ENCODE peak calls at places on chromosomes 3 and 15, in nine cellular contexts. One of them, this sample, is unnamed.

GRCh38 chr3:102142379-102143058 is 292.3 kb upstream of the ZPLD1 start:
- DNase-seq in GM18507: no peak
- DNase-seq in GM10248: no peak
- DNase-seq in AG08395: no peak
- DNase-seq in kidney tubule cell: no peak
- DNase-seq in NCI-H2029 treated with DMSO at 0.1 percent for 48 hours: no peak
- DNase-seq in activated T-cell treated with anti-CD3 and anti-CD28 coated beads, Interleukin-2, amount 50 U/mL, for 1 hour: no peak
- DNase-seq in A549: no peak
- DNase-seq in AML-193: no peak
- DNase-seq in this sample: no peak

GRCh38 chr15:57302640-57303257 is 73.6 kb upstream of the CGNL1 start:
- DNase-seq in kidney tubule cell: no peak
- DNase-seq in GM18507: no peak
- DNase-seq in GM10248: no peak
- DNase-seq in activated T-cell treated with anti-CD3 and anti-CD28 coated beads, Interleukin-2, amount 50 U/mL, for 1 hour: no peak
- DNase-seq in NCI-H2029 treated with DMSO at 0.1 percent for 48 hours: no peak
- DNase-seq in AML-193: peak
- DNase-seq in A549: no peak
- DNase-seq in AG08395: no peak
- DNase-seq in this sample: no peak

GRCh38 chr3:139427283-139428060 is 38.0 kb upstream of the COPB2 start:
- DNase-seq in NCI-H2029 treated with DMSO at 0.1 percent for 48 hours: peak
- DNase-seq in GM18507: peak
- DNase-seq in AML-193: peak
- DNase-seq in AG08395: peak
- DNase-seq in GM10248: peak
- DNase-seq in activated T-cell treated with anti-CD3 and anti-CD28 coated beads, Interleukin-2, amount 50 U/mL, for 1 hour: no peak
- DNase-seq in A549: peak
- DNase-seq in kidney tubule cell: peak
- DNase-seq in this sample: peak

GRCh38 chr15:31254431-31255175 is 72.0 kb upstream of the KLF13 start:
- DNase-seq in A549: no peak
- DNase-seq in kidney tubule cell: no peak
- DNase-seq in activated T-cell treated with anti-CD3 and anti-CD28 coated beads, Interleukin-2, amount 50 U/mL, for 1 hour: no peak
- DNase-seq in AG08395: peak
- DNase-seq in NCI-H2029 treated with DMSO at 0.1 percent for 48 hours: no peak
- DNase-seq in AML-193: no peak
- DNase-seq in GM10248: no peak
- DNase-seq in GM18507: no peak
- DNase-seq in this sample: peak

GRCh38 chr15:55703873-55704285 is 39.1 kb downstream of the PRTG start:
- DNase-seq in AG08395: peak
- DNase-seq in GM10248: no peak
- DNase-seq in NCI-H2029 treated with DMSO at 0.1 percent for 48 hours: no peak
- DNase-seq in GM18507: no peak
- DNase-seq in kidney tubule cell: peak
- DNase-seq in activated T-cell treated with anti-CD3 and anti-CD28 coated beads, Interleukin-2, amount 50 U/mL, for 1 hour: no peak
- DNase-seq in AML-193: no peak
- DNase-seq in A549: no peak
- DNase-seq in this sample: peak

GRCh38 chr3:104411760-104412159 is 954.9 kb upstream of the ALCAM start:
- DNase-seq in AML-193: no peak
- DNase-seq in NCI-H2029 treated with DMSO at 0.1 percent for 48 hours: no peak
- DNase-seq in GM10248: no peak
- DNase-seq in AG08395: no peak
- DNase-seq in kidney tubule cell: peak
- DNase-seq in A549: no peak
- DNase-seq in activated T-cell treated with anti-CD3 and anti-CD28 coated beads, Interleukin-2, amount 50 U/mL, for 1 hour: no peak
- DNase-seq in GM18507: no peak
- DNase-seq in this sample: no peak

GRCh38 chr15:71226536-71227455 is 111.5 kb downstream of the THSD4 start:
- DNase-seq in GM18507: no peak
- DNase-seq in kidney tubule cell: no peak
- DNase-seq in AG08395: no peak
- DNase-seq in A549: no peak
- DNase-seq in GM10248: no peak
- DNase-seq in activated T-cell treated with anti-CD3 and anti-CD28 coated beads, Interleukin-2, amount 50 U/mL, for 1 hour: no peak
- DNase-seq in NCI-H2029 treated with DMSO at 0.1 percent for 48 hours: no peak
- DNase-seq in AML-193: no peak
- DNase-seq in this sample: no peak

GRCh38 chr3:87333393-87333892 is 57.1 kb upstream of the POU1F1 start:
- DNase-seq in NCI-H2029 treated with DMSO at 0.1 percent for 48 hours: no peak
- DNase-seq in GM10248: no peak
- DNase-seq in A549: peak
- DNase-seq in kidney tubule cell: peak
- DNase-seq in activated T-cell treated with anti-CD3 and anti-CD28 coated beads, Interleukin-2, amount 50 U/mL, for 1 hour: no peak
- DNase-seq in AML-193: no peak
- DNase-seq in GM18507: no peak
- DNase-seq in AG08395: peak
- DNase-seq in this sample: peak

GRCh38 chr3:37349640-37350039 is 175.3 kb upstream of the LRRFIP2 start:
- DNase-seq in GM10248: no peak
- DNase-seq in AG08395: no peak
- DNase-seq in AML-193: no peak
- DNase-seq in A549: no peak
- DNase-seq in NCI-H2029 treated with DMSO at 0.1 percent for 48 hours: no peak
- DNase-seq in GM18507: no peak
- DNase-seq in activated T-cell treated with anti-CD3 and anti-CD28 coated beads, Interleukin-2, amount 50 U/mL, for 1 hour: no peak
- DNase-seq in kidney tubule cell: no peak
- DNase-seq in this sample: no peak

GRCh38 chr3:194711913-194712312 is 26.2 kb downstream of the FAM43A start:
- DNase-seq in A549: no peak
- DNase-seq in GM18507: no peak
- DNase-seq in NCI-H2029 treated with DMSO at 0.1 percent for 48 hours: no peak
- DNase-seq in AG08395: peak
- DNase-seq in AML-193: no peak
- DNase-seq in kidney tubule cell: peak
- DNase-seq in GM10248: no peak
- DNase-seq in activated T-cell treated with anti-CD3 and anti-CD28 coated beads, Interleukin-2, amount 50 U/mL, for 1 hour: no peak
- DNase-seq in this sample: peak

GRCh38 chr3:64673159-64673715 is 14.6 kb downstream of the ADAMTS9 start:
- DNase-seq in AML-193: no peak
- DNase-seq in activated T-cell treated with anti-CD3 and anti-CD28 coated beads, Interleukin-2, amount 50 U/mL, for 1 hour: no peak
- DNase-seq in AG08395: no peak
- DNase-seq in GM18507: no peak
- DNase-seq in kidney tubule cell: no peak
- DNase-seq in NCI-H2029 treated with DMSO at 0.1 percent for 48 hours: no peak
- DNase-seq in GM10248: no peak
- DNase-seq in A549: no peak
- DNase-seq in this sample: no peak

GRCh38 chr15:81023483-81024264 is 23.0 kb downstream of the TLNRD1 start:
- DNase-seq in activated T-cell treated with anti-CD3 and anti-CD28 coated beads, Interleukin-2, amount 50 U/mL, for 1 hour: no peak
- DNase-seq in AML-193: peak
- DNase-seq in AG08395: peak
- DNase-seq in NCI-H2029 treated with DMSO at 0.1 percent for 48 hours: no peak
- DNase-seq in GM18507: peak
- DNase-seq in kidney tubule cell: peak
- DNase-seq in A549: no peak
- DNase-seq in GM10248: peak
- DNase-seq in this sample: peak

GRCh38 chr3:57025237-57025636 is 35.2 kb upstream of the SPATA12 start:
- DNase-seq in AML-193: no peak
- DNase-seq in GM18507: no peak
- DNase-seq in AG08395: no peak
- DNase-seq in kidney tubule cell: no peak
- DNase-seq in GM10248: no peak
- DNase-seq in NCI-H2029 treated with DMSO at 0.1 percent for 48 hours: no peak
- DNase-seq in A549: no peak
- DNase-seq in activated T-cell treated with anti-CD3 and anti-CD28 coated beads, Interleukin-2, amount 50 U/mL, for 1 hour: no peak
- DNase-seq in this sample: no peak

GRCh38 chr3:12194669-12195161 is 36.0 kb upstream of the TIMP4 start:
- DNase-seq in AG08395: no peak
- DNase-seq in activated T-cell treated with anti-CD3 and anti-CD28 coated beads, Interleukin-2, amount 50 U/mL, for 1 hour: no peak
- DNase-seq in A549: peak
- DNase-seq in kidney tubule cell: peak
- DNase-seq in AML-193: no peak
- DNase-seq in GM18507: no peak
- DNase-seq in GM10248: peak
- DNase-seq in NCI-H2029 treated with DMSO at 0.1 percent for 48 hours: no peak
- DNase-seq in this sample: peak

GRCh38 chr3:1953519-1953918 is 145.1 kb upstream of the CNTN4 start:
- DNase-seq in GM10248: no peak
- DNase-seq in NCI-H2029 treated with DMSO at 0.1 percent for 48 hours: no peak
- DNase-seq in AML-193: no peak
- DNase-seq in A549: no peak
- DNase-seq in kidney tubule cell: no peak
- DNase-seq in GM18507: no peak
- DNase-seq in activated T-cell treated with anti-CD3 and anti-CD28 coated beads, Interleukin-2, amount 50 U/mL, for 1 hour: no peak
- DNase-seq in AG08395: no peak
- DNase-seq in this sample: no peak

GRCh38 chr15:100705065-100705464 is 102.7 kb downstream of the ASB7 start:
- DNase-seq in activated T-cell treated with anti-CD3 and anti-CD28 coated beads, Interleukin-2, amount 50 U/mL, for 1 hour: no peak
- DNase-seq in GM18507: no peak
- DNase-seq in NCI-H2029 treated with DMSO at 0.1 percent for 48 hours: no peak
- DNase-seq in GM10248: no peak
- DNase-seq in AML-193: no peak
- DNase-seq in A549: no peak
- DNase-seq in kidney tubule cell: no peak
- DNase-seq in AG08395: no peak
- DNase-seq in this sample: no peak

GRCh38 chr15:60886680-60887079 is 342.4 kb downstream of the RORA start:
- DNase-seq in activated T-cell treated with anti-CD3 and anti-CD28 coated beads, Interleukin-2, amount 50 U/mL, for 1 hour: no peak
- DNase-seq in AG08395: no peak
- DNase-seq in GM10248: no peak
- DNase-seq in kidney tubule cell: no peak
- DNase-seq in GM18507: no peak
- DNase-seq in A549: no peak
- DNase-seq in NCI-H2029 treated with DMSO at 0.1 percent for 48 hours: no peak
- DNase-seq in AML-193: no peak
- DNase-seq in this sample: no peak

GRCh38 chr3:12662593-12663310 is 1.2 kb downstream of the RAF1 start:
- DNase-seq in GM10248: no peak
- DNase-seq in A549: peak
- DNase-seq in AML-193: peak
- DNase-seq in NCI-H2029 treated with DMSO at 0.1 percent for 48 hours: no peak
- DNase-seq in activated T-cell treated with anti-CD3 and anti-CD28 coated beads, Interleukin-2, amount 50 U/mL, for 1 hour: peak
- DNase-seq in GM18507: no peak
- DNase-seq in AG08395: no peak
- DNase-seq in kidney tubule cell: peak
- DNase-seq in this sample: no peak

GRCh38 chr3:165830746-165831145 is 6.5 kb downstream of the BCHE start:
- DNase-seq in activated T-cell treated with anti-CD3 and anti-CD28 coated beads, Interleukin-2, amount 50 U/mL, for 1 hour: no peak
- DNase-seq in kidney tubule cell: no peak
- DNase-seq in GM10248: no peak
- DNase-seq in AG08395: no peak
- DNase-seq in NCI-H2029 treated with DMSO at 0.1 percent for 48 hours: no peak
- DNase-seq in A549: no peak
- DNase-seq in GM18507: no peak
- DNase-seq in AML-193: no peak
- DNase-seq in this sample: no peak

GRCh38 chr3:151843275-151843674 is 29.4 kb downstream of the AADAC start:
- DNase-seq in NCI-H2029 treated with DMSO at 0.1 percent for 48 hours: no peak
- DNase-seq in activated T-cell treated with anti-CD3 and anti-CD28 coated beads, Interleukin-2, amount 50 U/mL, for 1 hour: no peak
- DNase-seq in AML-193: no peak
- DNase-seq in GM10248: no peak
- DNase-seq in A549: no peak
- DNase-seq in AG08395: no peak
- DNase-seq in GM18507: no peak
- DNase-seq in kidney tubule cell: no peak
- DNase-seq in this sample: peak

GRCh38 chr3:14256046-14256445 is 77.4 kb downstream of the LSM3 start:
- DNase-seq in AG08395: no peak
- DNase-seq in GM18507: no peak
- DNase-seq in AML-193: no peak
- DNase-seq in GM10248: no peak
- DNase-seq in activated T-cell treated with anti-CD3 and anti-CD28 coated beads, Interleukin-2, amount 50 U/mL, for 1 hour: no peak
- DNase-seq in A549: no peak
- DNase-seq in kidney tubule cell: peak
- DNase-seq in NCI-H2029 treated with DMSO at 0.1 percent for 48 hours: no peak
- DNase-seq in this sample: no peak

GRCh38 chr3:32502944-32503286 is 263 bp upstream of the CMTM6 start:
- DNase-seq in A549: no peak
- DNase-seq in AG08395: no peak
- DNase-seq in activated T-cell treated with anti-CD3 and anti-CD28 coated beads, Interleukin-2, amount 50 U/mL, for 1 hour: no peak
- DNase-seq in NCI-H2029 treated with DMSO at 0.1 percent for 48 hours: no peak
- DNase-seq in AML-193: peak
- DNase-seq in GM10248: no peak
- DNase-seq in GM18507: no peak
- DNase-seq in kidney tubule cell: no peak
- DNase-seq in this sample: no peak

GRCh38 chr3:157427906-157428305 is 8.7 kb upstream of the PTX3 start:
- DNase-seq in A549: no peak
- DNase-seq in AML-193: no peak
- DNase-seq in GM10248: no peak
- DNase-seq in NCI-H2029 treated with DMSO at 0.1 percent for 48 hours: no peak
- DNase-seq in GM18507: no peak
- DNase-seq in kidney tubule cell: no peak
- DNase-seq in AG08395: no peak
- DNase-seq in activated T-cell treated with anti-CD3 and anti-CD28 coated beads, Interleukin-2, amount 50 U/mL, for 1 hour: no peak
- DNase-seq in this sample: peak

GRCh38 chr3:180402463-180403073 is 199.4 kb upstream of the TTC14 start:
- DNase-seq in AG08395: no peak
- DNase-seq in kidney tubule cell: peak
- DNase-seq in AML-193: no peak
- DNase-seq in GM18507: no peak
- DNase-seq in A549: no peak
- DNase-seq in NCI-H2029 treated with DMSO at 0.1 percent for 48 hours: no peak
- DNase-seq in GM10248: no peak
- DNase-seq in activated T-cell treated with anti-CD3 and anti-CD28 coated beads, Interleukin-2, amount 50 U/mL, for 1 hour: no peak
- DNase-seq in this sample: no peak

GRCh38 chr15:77831989-77832388 is 199.3 kb upstream of the LINGO1 start:
- DNase-seq in AG08395: no peak
- DNase-seq in AML-193: no peak
- DNase-seq in kidney tubule cell: no peak
- DNase-seq in GM10248: no peak
- DNase-seq in NCI-H2029 treated with DMSO at 0.1 percent for 48 hours: no peak
- DNase-seq in A549: no peak
- DNase-seq in activated T-cell treated with anti-CD3 and anti-CD28 coated beads, Interleukin-2, amount 50 U/mL, for 1 hour: peak
- DNase-seq in GM18507: no peak
- DNase-seq in this sample: no peak

GRCh38 chr3:89314454-89314853 is 207.0 kb downstream of the EPHA3 start:
- DNase-seq in activated T-cell treated with anti-CD3 and anti-CD28 coated beads, Interleukin-2, amount 50 U/mL, for 1 hour: no peak
- DNase-seq in kidney tubule cell: peak
- DNase-seq in AML-193: no peak
- DNase-seq in GM10248: no peak
- DNase-seq in NCI-H2029 treated with DMSO at 0.1 percent for 48 hours: no peak
- DNase-seq in A549: no peak
- DNase-seq in GM18507: no peak
- DNase-seq in AG08395: peak
- DNase-seq in this sample: peak

GRCh38 chr3:31041161-31041978 is 146.9 kb upstream of the GADL1 start:
- DNase-seq in activated T-cell treated with anti-CD3 and anti-CD28 coated beads, Interleukin-2, amount 50 U/mL, for 1 hour: no peak
- DNase-seq in AML-193: no peak
- DNase-seq in GM10248: no peak
- DNase-seq in kidney tubule cell: peak
- DNase-seq in GM18507: no peak
- DNase-seq in NCI-H2029 treated with DMSO at 0.1 percent for 48 hours: no peak
- DNase-seq in A549: peak
- DNase-seq in AG08395: peak
- DNase-seq in this sample: peak

GRCh38 chr15:52527898-52528464 is 699 bp downstream of the MYO5A start:
- DNase-seq in GM18507: no peak
- DNase-seq in GM10248: peak
- DNase-seq in AML-193: peak
- DNase-seq in kidney tubule cell: peak
- DNase-seq in A549: peak
- DNase-seq in activated T-cell treated with anti-CD3 and anti-CD28 coated beads, Interleukin-2, amount 50 U/mL, for 1 hour: peak
- DNase-seq in AG08395: peak
- DNase-seq in NCI-H2029 treated with DMSO at 0.1 percent for 48 hours: no peak
- DNase-seq in this sample: no peak

GRCh38 chr3:100978036-100978659 is 15.1 kb downstream of the ABI3BP start:
- DNase-seq in NCI-H2029 treated with DMSO at 0.1 percent for 48 hours: no peak
- DNase-seq in GM10248: no peak
- DNase-seq in AML-193: no peak
- DNase-seq in activated T-cell treated with anti-CD3 and anti-CD28 coated beads, Interleukin-2, amount 50 U/mL, for 1 hour: no peak
- DNase-seq in kidney tubule cell: no peak
- DNase-seq in GM18507: no peak
- DNase-seq in A549: no peak
- DNase-seq in AG08395: no peak
- DNase-seq in this sample: peak

GRCh38 chr3:18338827-18339226 is 86.3 kb downstream of the SATB1 start:
- DNase-seq in AG08395: no peak
- DNase-seq in AML-193: no peak
- DNase-seq in NCI-H2029 treated with DMSO at 0.1 percent for 48 hours: no peak
- DNase-seq in GM10248: no peak
- DNase-seq in GM18507: no peak
- DNase-seq in activated T-cell treated with anti-CD3 and anti-CD28 coated beads, Interleukin-2, amount 50 U/mL, for 1 hour: no peak
- DNase-seq in A549: no peak
- DNase-seq in kidney tubule cell: no peak
- DNase-seq in this sample: no peak

GRCh38 chr3:123642182-123642956 is 57.5 kb upstream of the HACD2 start:
- DNase-seq in kidney tubule cell: peak
- DNase-seq in AG08395: peak
- DNase-seq in activated T-cell treated with anti-CD3 and anti-CD28 coated beads, Interleukin-2, amount 50 U/mL, for 1 hour: peak
- DNase-seq in AML-193: peak
- DNase-seq in GM10248: peak
- DNase-seq in NCI-H2029 treated with DMSO at 0.1 percent for 48 hours: peak
- DNase-seq in GM18507: peak
- DNase-seq in A549: peak
- DNase-seq in this sample: peak

This sample was measured in fibroblast of gingiva.